ENCODE peak calls at places on chromosome 5, in seven cellular contexts. One of them, this sample, is unnamed. For H3K36me3, the result is how much of the 10 kb centered on the place peaks cover.

GRCh38 chr5:52693279-52693678 is 94.4 kb upstream of the ITGA1 start:
- DNase-seq in stomach: peak
- DNase-seq in GM12878: no peak
- DNase-seq in HepG2: peak
- DNase-seq in transverse colon: peak
- DNase-seq in sigmoid colon: peak
- DNase-seq in ovary: no peak
- DNase-seq in this sample: no peak

GRCh38 chr5:142013734-142014495 is 1.1 kb upstream of the GNPDA1 start:
- DNase-seq in stomach: no peak
- DNase-seq in GM12878: no peak
- DNase-seq in HepG2: peak
- DNase-seq in transverse colon: peak
- DNase-seq in sigmoid colon: peak
- DNase-seq in ovary: no peak
- DNase-seq in this sample: no peak

GRCh38 chr5:142175039-142175438 is 66.5 kb downstream of the NDFIP1 start:
- DNase-seq in stomach: no peak
- DNase-seq in GM12878: no peak
- DNase-seq in HepG2: no peak
- DNase-seq in transverse colon: no peak
- DNase-seq in sigmoid colon: no peak
- DNase-seq in ovary: no peak
- DNase-seq in this sample: no peak

GRCh38 chr5:109873687-109874086 is 184.0 kb downstream of the MAN2A1 start:
- DNase-seq in stomach: no peak
- DNase-seq in GM12878: no peak
- DNase-seq in HepG2: no peak
- DNase-seq in transverse colon: no peak
- DNase-seq in sigmoid colon: no peak
- DNase-seq in ovary: no peak
- DNase-seq in this sample: no peak

GRCh38 chr5:19891658-19892057 is 96.3 kb downstream of the CDH18 start:
- DNase-seq in stomach: no peak
- DNase-seq in GM12878: no peak
- DNase-seq in HepG2: no peak
- DNase-seq in transverse colon: no peak
- DNase-seq in sigmoid colon: no peak
- DNase-seq in ovary: no peak
- DNase-seq in this sample: no peak

GRCh38 chr5:67197536-67197935 is 937 bp upstream of the CD180 start:
- DNase-seq in stomach: no peak
- DNase-seq in GM12878: no peak
- DNase-seq in HepG2: no peak
- DNase-seq in transverse colon: no peak
- DNase-seq in sigmoid colon: no peak
- DNase-seq in ovary: no peak
- DNase-seq in this sample: no peak

GRCh38 chr5:87825583-87825982 is 412.9 kb upstream of the CCNH start:
- DNase-seq in stomach: no peak
- DNase-seq in GM12878: no peak
- DNase-seq in HepG2: no peak
- DNase-seq in transverse colon: no peak
- DNase-seq in sigmoid colon: no peak
- DNase-seq in ovary: no peak
- DNase-seq in this sample: no peak

GRCh38 chr5:14243768-14244167 is 100.6 kb downstream of the TRIO start:
- DNase-seq in stomach: no peak
- DNase-seq in GM12878: no peak
- DNase-seq in HepG2: no peak
- DNase-seq in transverse colon: no peak
- DNase-seq in sigmoid colon: no peak
- DNase-seq in ovary: no peak
- DNase-seq in this sample: no peak

GRCh38 chr5:68380071-68380470 is 164.5 kb downstream of the PIK3R1 start:
- DNase-seq in stomach: no peak
- DNase-seq in GM12878: no peak
- DNase-seq in HepG2: no peak
- DNase-seq in transverse colon: no peak
- DNase-seq in sigmoid colon: no peak
- DNase-seq in ovary: no peak
- DNase-seq in this sample: no peak

GRCh38 chr5:373710-374602 is 52.4 kb downstream of the AHRR start:
- DNase-seq in stomach: peak
- DNase-seq in GM12878: no peak
- DNase-seq in HepG2: no peak
- DNase-seq in transverse colon: peak
- DNase-seq in sigmoid colon: no peak
- DNase-seq in ovary: peak
- DNase-seq in this sample: no peak

GRCh38 chr5:33850100-33850594 is 41.6 kb downstream of the ADAMTS12 start:
- DNase-seq in stomach: no peak
- DNase-seq in GM12878: peak
- DNase-seq in HepG2: peak
- DNase-seq in transverse colon: no peak
- DNase-seq in sigmoid colon: no peak
- DNase-seq in ovary: no peak
- DNase-seq in this sample: no peak

GRCh38 chr5:143311955-143312354 is 91.5 kb downstream of the NR3C1 start:
- DNase-seq in stomach: no peak
- DNase-seq in GM12878: no peak
- DNase-seq in HepG2: no peak
- DNase-seq in transverse colon: no peak
- DNase-seq in sigmoid colon: no peak
- DNase-seq in ovary: no peak
- DNase-seq in this sample: no peak

GRCh38 chr5:25128606-25129005 is 483.8 kb upstream of the CDH10 start:
- DNase-seq in stomach: no peak
- DNase-seq in GM12878: no peak
- DNase-seq in HepG2: no peak
- DNase-seq in transverse colon: no peak
- DNase-seq in sigmoid colon: no peak
- DNase-seq in ovary: no peak
- DNase-seq in this sample: no peak

GRCh38 chr5:113274836-113275414 is 159.9 kb downstream of the TSSK1B start:
- DNase-seq in stomach: no peak
- DNase-seq in GM12878: no peak
- DNase-seq in HepG2: no peak
- DNase-seq in transverse colon: no peak
- DNase-seq in sigmoid colon: no peak
- DNase-seq in ovary: no peak
- DNase-seq in this sample: no peak

GRCh38 chr5:156411131-156411727 is 84.3 kb downstream of the SGCD start:
- DNase-seq in stomach: no peak
- DNase-seq in GM12878: no peak
- DNase-seq in HepG2: no peak
- DNase-seq in transverse colon: no peak
- DNase-seq in sigmoid colon: no peak
- DNase-seq in ovary: no peak
- DNase-seq in this sample: no peak

GRCh38 chr5:52989025-52989780 is at the start of gene ITGA2:
- DNase-seq in stomach: peak
- DNase-seq in GM12878: no peak
- DNase-seq in HepG2: peak
- DNase-seq in transverse colon: peak
- DNase-seq in sigmoid colon: peak
- DNase-seq in ovary: peak
- DNase-seq in this sample: peak

GRCh38 chr5:159031513-159031912 is 68.2 kb downstream of the EBF1 start:
- DNase-seq in stomach: no peak
- DNase-seq in GM12878: no peak
- DNase-seq in HepG2: no peak
- DNase-seq in transverse colon: no peak
- DNase-seq in sigmoid colon: no peak
- DNase-seq in ovary: no peak
- DNase-seq in this sample: no peak

GRCh38 chr5:32586251-32586642 is 890 bp downstream of the SUB1 start:
- DNase-seq in stomach: no peak
- DNase-seq in GM12878: peak
- DNase-seq in HepG2: no peak
- DNase-seq in transverse colon: no peak
- DNase-seq in sigmoid colon: no peak
- DNase-seq in ovary: no peak
- DNase-seq in this sample: no peak

GRCh38 chr5:128328479-128328878 is 209.6 kb downstream of the FBN2 start:
- DNase-seq in stomach: no peak
- DNase-seq in GM12878: no peak
- DNase-seq in HepG2: no peak
- DNase-seq in transverse colon: no peak
- DNase-seq in sigmoid colon: no peak
- DNase-seq in ovary: no peak
- DNase-seq in this sample: no peak

GRCh38 chr5:40477856-40478546 is 201.7 kb upstream of the PTGER4 start:
- DNase-seq in stomach: no peak
- DNase-seq in GM12878: no peak
- DNase-seq in HepG2: no peak
- DNase-seq in transverse colon: no peak
- DNase-seq in sigmoid colon: peak
- DNase-seq in ovary: no peak
- DNase-seq in this sample: no peak

GRCh38 chr5:153222956-153223355 is 267.5 kb upstream of the GRIA1 start:
- DNase-seq in stomach: no peak
- DNase-seq in GM12878: no peak
- DNase-seq in HepG2: no peak
- DNase-seq in transverse colon: no peak
- DNase-seq in sigmoid colon: no peak
- DNase-seq in ovary: no peak
- DNase-seq in this sample: no peak

GRCh38 chr5:140145818-140146522 is 20.2 kb downstream of the IGIP start:
- DNase-seq in stomach: peak
- DNase-seq in GM12878: no peak
- DNase-seq in HepG2: peak
- DNase-seq in transverse colon: peak
- DNase-seq in sigmoid colon: peak
- DNase-seq in ovary: peak
- DNase-seq in this sample: peak

GRCh38 chr5:156051972-156052371 is 275.0 kb upstream of the SGCD start:
- DNase-seq in stomach: no peak
- DNase-seq in GM12878: no peak
- DNase-seq in HepG2: no peak
- DNase-seq in transverse colon: no peak
- DNase-seq in sigmoid colon: no peak
- DNase-seq in ovary: no peak
- DNase-seq in this sample: no peak

GRCh38 chr5:33612386-33612785 is 171.6 kb downstream of the TARS1 start:
- DNase-seq in stomach: no peak
- DNase-seq in GM12878: no peak
- DNase-seq in HepG2: no peak
- DNase-seq in transverse colon: no peak
- DNase-seq in sigmoid colon: no peak
- DNase-seq in ovary: no peak
- DNase-seq in this sample: no peak

GRCh38 chr5:14082523-14082922 is 60.6 kb upstream of the TRIO start:
- DNase-seq in stomach: no peak
- DNase-seq in GM12878: no peak
- DNase-seq in HepG2: no peak
- DNase-seq in transverse colon: no peak
- DNase-seq in sigmoid colon: no peak
- DNase-seq in ovary: no peak
- DNase-seq in this sample: no peak

GRCh38 chr5:110463116-110463515 is 263.4 kb downstream of the TMEM232 start:
- DNase-seq in stomach: no peak
- DNase-seq in GM12878: no peak
- DNase-seq in HepG2: no peak
- DNase-seq in transverse colon: no peak
- DNase-seq in sigmoid colon: no peak
- DNase-seq in ovary: no peak
- DNase-seq in this sample: no peak

GRCh38 chr5:169218862-169219261 is 82.1 kb downstream of the SLIT3 start:
- DNase-seq in stomach: no peak
- DNase-seq in GM12878: no peak
- DNase-seq in HepG2: peak
- DNase-seq in transverse colon: no peak
- DNase-seq in sigmoid colon: no peak
- DNase-seq in ovary: no peak
- DNase-seq in this sample: no peak

GRCh38 chr5:55372130-55372925 is 64.5 kb downstream of the MTREX start:
- DNase-seq in stomach: no peak
- DNase-seq in GM12878: no peak
- DNase-seq in HepG2: no peak
- DNase-seq in transverse colon: no peak
- DNase-seq in sigmoid colon: no peak
- DNase-seq in ovary: no peak
- DNase-seq in this sample: no peak
- H3K36me3 ChIP-seq in stomach: half or more
- H3K36me3 ChIP-seq in GM12878: under half
- H3K36me3 ChIP-seq in HepG2: under half
- H3K36me3 ChIP-seq in transverse colon: under half
- H3K36me3 ChIP-seq in sigmoid colon: under half
- H3K36me3 ChIP-seq in ovary: under half
- H3K36me3 ChIP-seq in this sample: under half

DNA sequence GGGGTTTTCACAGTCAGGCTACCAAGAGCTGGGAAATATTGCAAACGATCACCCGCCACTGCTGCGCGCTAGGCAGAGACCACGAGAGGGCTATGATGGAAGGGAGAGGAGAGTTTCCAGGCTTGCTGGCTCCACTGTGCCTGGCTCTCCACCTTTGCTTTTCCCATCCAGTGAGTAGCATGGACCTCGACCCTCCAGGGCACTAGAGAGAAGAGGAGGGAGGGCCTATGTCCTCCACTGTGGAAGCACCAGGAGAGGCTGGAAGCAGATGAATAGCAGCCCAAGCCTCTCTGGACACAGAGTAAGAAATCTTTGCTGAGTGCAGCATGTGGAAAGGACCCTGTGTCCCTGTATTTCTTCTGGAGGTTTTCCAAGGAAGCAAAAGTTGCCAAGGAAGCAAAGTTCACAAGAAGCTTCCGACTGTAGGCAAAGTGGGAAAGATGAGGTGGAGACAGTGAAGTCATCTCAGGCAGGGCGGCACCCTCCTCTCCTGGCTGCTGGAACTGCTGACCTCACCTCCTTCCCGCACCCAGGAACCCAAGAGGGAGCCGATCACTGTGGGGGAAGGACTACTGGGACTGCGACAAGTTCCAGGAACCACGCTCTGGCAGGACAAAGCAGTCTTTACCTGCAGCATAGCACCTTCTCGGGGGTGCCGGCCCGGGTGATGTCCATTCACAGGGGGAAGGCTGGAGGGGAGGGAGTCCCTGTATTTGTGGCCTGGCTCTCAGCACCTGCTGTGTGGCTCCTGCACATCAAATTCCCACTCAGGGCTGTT is 79.6 kb downstream of the CSNK1A1 start:
- DNase-seq in stomach: peak
- DNase-seq in GM12878: no peak
- DNase-seq in HepG2: no peak
- DNase-seq in transverse colon: peak
- DNase-seq in sigmoid colon: no peak
- DNase-seq in ovary: no peak
- DNase-seq in this sample: no peak
- TF ChIP-seq EP300 in stomach: no peak
- TF ChIP-seq EP300 in GM12878: no peak
- TF ChIP-seq EP300 in HepG2: no peak
- TF ChIP-seq EP300 in transverse colon: peak
- TF ChIP-seq EP300 in sigmoid colon: no peak
- TF ChIP-seq EP300 in ovary: no peak
- TF ChIP-seq EP300 in this sample: no peak

GRCh38 chr5:71457106-71457505 is 1.7 kb downstream of the BDP1 start:
- DNase-seq in stomach: no peak
- DNase-seq in GM12878: no peak
- DNase-seq in HepG2: no peak
- DNase-seq in transverse colon: no peak
- DNase-seq in sigmoid colon: no peak
- DNase-seq in ovary: no peak
- DNase-seq in this sample: no peak
- H3K4me3 ChIP-seq in stomach: no peak
- H3K4me3 ChIP-seq in GM12878: peak
- H3K4me3 ChIP-seq in HepG2: peak
- H3K4me3 ChIP-seq in transverse colon: no peak
- H3K4me3 ChIP-seq in sigmoid colon: no peak
- H3K4me3 ChIP-seq in ovary: peak
- H3K4me3 ChIP-seq in this sample: no peak

GRCh38 chr5:1494780-1495524 is 28.8 kb downstream of the LPCAT1 start:
- DNase-seq in stomach: peak
- DNase-seq in GM12878: peak
- DNase-seq in HepG2: no peak
- DNase-seq in transverse colon: peak
- DNase-seq in sigmoid colon: no peak
- DNase-seq in ovary: no peak
- DNase-seq in this sample: no peak
- H3K36me3 ChIP-seq in stomach: half or more
- H3K36me3 ChIP-seq in GM12878: under half
- H3K36me3 ChIP-seq in HepG2: under half
- H3K36me3 ChIP-seq in transverse colon: under half
- H3K36me3 ChIP-seq in sigmoid colon: under half
- H3K36me3 ChIP-seq in ovary: under half
- H3K36me3 ChIP-seq in this sample: under half